ENCODE peak calls at places on chromosomes 4 and X, in eight cellular contexts. W is GM20000; B is caudate nucleus; U is body of pancreas; G is activated CD4-positive, alpha-beta T cell treated with anti-CD3 and anti-CD28 coated beads for 24 hours; O is epithelial cell of esophagus; A is Right ventricle myocardium inferior; E is anterior cingulate cortex. M is an unnamed sample.

GRCh38 chr4:111960241-111960667 is 185.0 kb upstream of the FAM241A start:
- DNase-seq in W (peak), B (no peak), U (no peak), G (no peak), O (peak), A (no peak), E (no peak), M (peak)

GRCh38 chr4:148056879-148057278 is 325.0 kb downstream of the ARHGAP10 start:
- DNase-seq in W (peak), B (no peak), U (peak), G (peak), O (peak), A (no peak), E (no peak), M (peak)

GRCh38 chrX:69126642-69127041 is 38.6 kb downstream of the PJA1 start:
- DNase-seq in W (no peak), B (no peak), U (no peak), G (no peak), O (no peak), A (no peak), E (no peak), M (no peak)

GRCh38 chr4:114400531-114400930 is 198.1 kb upstream of the UGT8 start:
- DNase-seq in W (no peak), B (no peak), U (no peak), G (no peak), O (peak), A (no peak), E (no peak), M (no peak)

GRCh38 chr4:176435891-176436499 is 116.2 kb downstream of the SPCS3 start:
- DNase-seq in W (no peak), B (no peak), U (no peak), G (no peak), O (no peak), A (no peak), E (no peak), M (no peak)

GRCh38 chr4:94538229-94538628 is 86.5 kb downstream of the PDLIM5 start:
- DNase-seq in W (no peak), B (no peak), U (no peak), G (no peak), O (no peak), A (no peak), E (no peak), M (no peak)

GRCh38 chrX:68413254-68413653 is 20.0 kb downstream of the OPHN1 start:
- DNase-seq in W (no peak), B (no peak), U (no peak), G (no peak), O (no peak), A (no peak), E (no peak), M (no peak)

GRCh38 chrX:71098302-71098701 is 2.7 kb downstream of the FOXO4 start:
- DNase-seq in W (peak), B (peak), U (peak), G (peak), O (peak), A (peak), E (peak), M (no peak)

GRCh38 chrX:45323387-45323786 is 122.7 kb upstream of the DIPK2B start:
- DNase-seq in W (no peak), B (no peak), U (peak), G (no peak), O (peak), A (no peak), E (no peak), M (no peak)

GRCh38 chr4:7335363-7336066 is 99.2 kb downstream of the PSAPL1 start:
- DNase-seq in W (peak), B (peak), U (peak), G (peak), O (no peak), A (peak), E (peak), M (peak)

GRCh38 chr4:174522183-174523002 is at the start of gene HPGD:
- DNase-seq in W (peak), B (peak), U (peak), G (peak), O (peak), A (peak), E (peak), M (no peak)

GRCh38 chr4:95572304-95572991 is 23.7 kb upstream of the UNC5C start:
- DNase-seq in W (no peak), B (no peak), U (peak), G (no peak), O (peak), A (peak), E (no peak), M (no peak)

GRCh38 chr4:140102406-140102805 is 51.6 kb downstream of the MAML3 start:
- DNase-seq in W (no peak), B (no peak), U (no peak), G (no peak), O (peak), A (no peak), E (no peak), M (no peak)

GRCh38 chrX:124328765-124329164 is 3.7 kb upstream of the TEX13D start:
- DNase-seq in W (no peak), B (no peak), U (no peak), G (no peak), O (peak), A (no peak), E (no peak), M (no peak)